ENCODE peak calls at places on chromosomes 12 and 14, in six cellular contexts. One of them, this sample, is unnamed.

GRCh38 chr12:68327896-68328295 is 4.3 kb downstream of the MDM1 start:
- DNase-seq in IMR-90: no peak
- DNase-seq in prostate gland: no peak
- DNase-seq in esophagus squamous epithelium: no peak
- DNase-seq in Peyer's patch: no peak
- DNase-seq in uterus: no peak
- DNase-seq in this sample: no peak

GRCh38 chr12:8722286-8722685 is 24.5 kb downstream of the RIMKLB start:
- DNase-seq in IMR-90: no peak
- DNase-seq in prostate gland: no peak
- DNase-seq in esophagus squamous epithelium: no peak
- DNase-seq in Peyer's patch: no peak
- DNase-seq in uterus: no peak
- DNase-seq in this sample: no peak

GRCh38 chr12:91637789-91638624 is 455.4 kb upstream of the DCN start:
- DNase-seq in IMR-90: no peak
- DNase-seq in prostate gland: no peak
- DNase-seq in esophagus squamous epithelium: no peak
- DNase-seq in Peyer's patch: no peak
- DNase-seq in uterus: no peak
- DNase-seq in this sample: no peak

GRCh38 chr14:77988096-77988870 is 181.9 kb upstream of the NRXN3 start:
- DNase-seq in IMR-90: no peak
- DNase-seq in prostate gland: no peak
- DNase-seq in esophagus squamous epithelium: no peak
- DNase-seq in Peyer's patch: no peak
- DNase-seq in uterus: no peak
- DNase-seq in this sample: no peak

GRCh38 chr14:72812292-72812851 is 81.5 kb downstream of the DPF3 start:
- DNase-seq in IMR-90: no peak
- DNase-seq in prostate gland: no peak
- DNase-seq in esophagus squamous epithelium: no peak
- DNase-seq in Peyer's patch: no peak
- DNase-seq in uterus: no peak
- DNase-seq in this sample: peak

GRCh38 chr12:124620606-124621295 is 53.3 kb upstream of the NCOR2 start:
- DNase-seq in IMR-90: peak
- DNase-seq in prostate gland: no peak
- DNase-seq in esophagus squamous epithelium: no peak
- DNase-seq in Peyer's patch: no peak
- DNase-seq in uterus: no peak
- DNase-seq in this sample: no peak

GRCh38 chr14:38078393-38078792 is 129.3 kb upstream of the SSTR1 start:
- DNase-seq in IMR-90: no peak
- DNase-seq in prostate gland: no peak
- DNase-seq in esophagus squamous epithelium: no peak
- DNase-seq in Peyer's patch: peak
- DNase-seq in uterus: peak
- DNase-seq in this sample: no peak

GRCh38 chr14:100807496-100807895 is 18.4 kb upstream of the MEG3 start:
- DNase-seq in IMR-90: no peak
- DNase-seq in prostate gland: no peak
- DNase-seq in esophagus squamous epithelium: no peak
- DNase-seq in Peyer's patch: no peak
- DNase-seq in uterus: no peak
- DNase-seq in this sample: no peak

GRCh38 chr14:87409401-87409800 is 583.6 kb downstream of the GALC start:
- DNase-seq in IMR-90: peak
- DNase-seq in prostate gland: no peak
- DNase-seq in esophagus squamous epithelium: no peak
- DNase-seq in Peyer's patch: no peak
- DNase-seq in uterus: no peak
- DNase-seq in this sample: no peak

GRCh38 chr12:122096591-122097149 is 18.1 kb downstream of the MLXIP start:
- DNase-seq in IMR-90: peak
- DNase-seq in prostate gland: no peak
- DNase-seq in esophagus squamous epithelium: no peak
- DNase-seq in Peyer's patch: no peak
- DNase-seq in uterus: no peak
- DNase-seq in this sample: no peak

GRCh38 chr12:122096014-122096413 is 17.5 kb downstream of the MLXIP start:
- DNase-seq in IMR-90: no peak
- DNase-seq in prostate gland: no peak
- DNase-seq in esophagus squamous epithelium: no peak
- DNase-seq in Peyer's patch: no peak
- DNase-seq in uterus: no peak
- DNase-seq in this sample: no peak

GRCh38 chr12:122093098-122093883 is 14.7 kb downstream of the MLXIP start:
- DNase-seq in IMR-90: no peak
- DNase-seq in prostate gland: no peak
- DNase-seq in esophagus squamous epithelium: no peak
- DNase-seq in Peyer's patch: no peak
- DNase-seq in uterus: no peak
- DNase-seq in this sample: no peak

GRCh38 chr12:122094261-122094734 is 15.7 kb downstream of the MLXIP start:
- DNase-seq in IMR-90: no peak
- DNase-seq in prostate gland: no peak
- DNase-seq in esophagus squamous epithelium: no peak
- DNase-seq in Peyer's patch: no peak
- DNase-seq in uterus: no peak
- DNase-seq in this sample: no peak

GRCh38 chr12:122094735-122095561 is 16.4 kb downstream of the MLXIP start:
- DNase-seq in IMR-90: peak
- DNase-seq in prostate gland: no peak
- DNase-seq in esophagus squamous epithelium: no peak
- DNase-seq in Peyer's patch: no peak
- DNase-seq in uterus: no peak
- DNase-seq in this sample: no peak
- TF ChIP-seq POLR2A in IMR-90: no peak
- TF ChIP-seq POLR2A in prostate gland: no peak
- TF ChIP-seq POLR2A in esophagus squamous epithelium: no peak
- TF ChIP-seq POLR2A in Peyer's patch: no peak
- TF ChIP-seq POLR2A in uterus: no peak
- TF ChIP-seq POLR2A in this sample: no peak

DNA sequence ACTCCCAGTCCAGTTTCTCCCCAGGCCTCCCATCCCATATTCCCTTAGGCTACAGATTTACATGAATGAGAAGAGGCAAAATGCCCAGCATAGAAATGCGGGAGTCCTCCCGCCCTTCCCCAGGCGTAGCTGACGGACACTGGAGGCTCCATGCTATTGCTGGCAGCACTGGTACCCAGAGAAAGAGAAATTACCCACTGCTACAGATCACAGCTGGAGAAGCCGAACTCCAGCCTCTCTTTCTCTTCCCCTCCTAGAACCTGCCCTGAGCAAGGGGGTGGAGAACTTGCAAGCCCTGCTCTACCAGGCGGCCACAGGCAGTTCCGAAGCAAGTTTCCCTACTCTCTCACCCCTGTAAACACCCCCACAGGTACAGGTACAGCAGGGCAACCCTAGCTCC is 3.6 kb downstream of the LTBR start:
- DNase-seq in IMR-90: no peak
- DNase-seq in prostate gland: peak
- DNase-seq in esophagus squamous epithelium: no peak
- DNase-seq in Peyer's patch: no peak
- DNase-seq in uterus: no peak
- DNase-seq in this sample: no peak
- H3K27ac ChIP-seq in IMR-90: no peak
- H3K27ac ChIP-seq in prostate gland: peak
- H3K27ac ChIP-seq in esophagus squamous epithelium: peak
- H3K27ac ChIP-seq in Peyer's patch: no peak
- H3K27ac ChIP-seq in uterus: no peak
- H3K27ac ChIP-seq in this sample: peak

DNA sequence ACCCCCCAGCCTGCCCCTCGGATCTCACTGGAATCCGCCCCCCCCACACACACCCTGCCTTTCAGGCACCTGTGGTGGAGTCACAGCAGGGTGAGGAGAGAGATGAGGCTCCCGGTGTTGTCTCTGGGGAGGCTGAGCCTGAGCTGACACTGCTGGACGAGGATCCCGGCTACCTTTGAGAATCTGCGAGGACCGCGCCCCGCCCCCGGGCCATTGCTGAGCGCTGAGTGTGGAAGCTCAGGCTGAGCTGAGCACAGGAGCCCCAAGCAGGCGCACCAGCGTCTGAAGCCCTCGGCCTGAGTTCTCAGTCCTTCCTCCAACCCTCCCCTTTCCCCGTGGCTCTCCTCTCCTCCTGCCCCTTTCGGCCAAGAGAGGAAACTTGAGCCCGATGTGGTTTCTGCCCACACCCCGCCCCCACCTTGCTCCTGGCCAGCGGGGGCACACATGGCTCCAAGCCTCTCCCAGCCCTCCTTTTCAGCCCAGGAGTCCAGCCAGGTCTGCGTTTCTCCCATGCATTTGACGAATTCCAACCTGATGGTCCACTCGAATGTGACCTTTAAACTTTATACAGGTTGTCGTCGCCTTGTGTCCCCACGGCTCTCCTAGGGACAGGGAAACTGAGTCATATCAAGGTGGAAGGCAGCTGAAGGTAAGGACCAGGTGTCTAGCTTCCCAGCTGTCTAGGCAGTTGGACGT is at the start of gene NFE2:
- DNase-seq in IMR-90: peak
- DNase-seq in prostate gland: peak
- DNase-seq in esophagus squamous epithelium: no peak
- DNase-seq in Peyer's patch: no peak
- DNase-seq in uterus: no peak
- DNase-seq in this sample: peak
- TF ChIP-seq POLR2A in IMR-90: no peak
- TF ChIP-seq POLR2A in prostate gland: no peak
- TF ChIP-seq POLR2A in esophagus squamous epithelium: no peak
- TF ChIP-seq POLR2A in Peyer's patch: no peak
- TF ChIP-seq POLR2A in uterus: no peak
- TF ChIP-seq POLR2A in this sample: no peak

DNA sequence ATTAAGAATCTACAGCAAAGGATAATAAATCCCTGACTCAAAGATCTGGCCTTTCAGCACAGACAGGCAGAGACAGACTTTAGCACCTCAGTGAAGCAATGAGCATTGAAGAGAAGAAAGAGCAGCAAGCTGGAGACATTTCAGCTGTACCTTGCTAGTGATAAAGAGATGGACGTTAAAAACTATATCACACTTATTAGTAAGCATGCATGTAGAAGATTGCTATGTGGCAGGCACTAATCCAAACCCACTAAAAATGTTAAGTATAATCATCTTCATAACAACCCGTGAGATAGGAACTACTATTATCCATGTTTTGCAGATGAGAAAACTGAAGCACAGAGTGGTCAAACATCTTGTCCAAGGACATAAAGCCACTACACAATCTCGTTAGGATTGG is 1538.3 kb upstream of the FLRT2 start:
- DNase-seq in IMR-90: peak
- DNase-seq in prostate gland: no peak
- DNase-seq in esophagus squamous epithelium: no peak
- DNase-seq in Peyer's patch: no peak
- DNase-seq in uterus: no peak
- DNase-seq in this sample: no peak
- H3K27ac ChIP-seq in IMR-90: no peak
- H3K27ac ChIP-seq in prostate gland: no peak
- H3K27ac ChIP-seq in esophagus squamous epithelium: no peak
- H3K27ac ChIP-seq in Peyer's patch: no peak
- H3K27ac ChIP-seq in uterus: no peak
- H3K27ac ChIP-seq in this sample: no peak

GRCh38 chr14:24095196-24096068 is 1.3 kb downstream of the PCK2 start:
- DNase-seq in IMR-90: peak
- DNase-seq in prostate gland: no peak
- DNase-seq in esophagus squamous epithelium: no peak
- DNase-seq in Peyer's patch: peak
- DNase-seq in uterus: peak
- DNase-seq in this sample: no peak
- TF ChIP-seq POLR2A in IMR-90: no peak
- TF ChIP-seq POLR2A in prostate gland: no peak
- TF ChIP-seq POLR2A in esophagus squamous epithelium: peak
- TF ChIP-seq POLR2A in Peyer's patch: peak
- TF ChIP-seq POLR2A in uterus: no peak
- TF ChIP-seq POLR2A in this sample: no peak

GRCh38 chr12:109153711-109154434 is 37.5 kb downstream of the ACACB start:
- DNase-seq in IMR-90: no peak
- DNase-seq in prostate gland: no peak
- DNase-seq in esophagus squamous epithelium: no peak
- DNase-seq in Peyer's patch: no peak
- DNase-seq in uterus: peak
- DNase-seq in this sample: no peak

GRCh38 chr12:109154485-109155438 is 38.4 kb downstream of the ACACB start:
- DNase-seq in IMR-90: peak
- DNase-seq in prostate gland: peak
- DNase-seq in esophagus squamous epithelium: peak
- DNase-seq in Peyer's patch: peak
- DNase-seq in uterus: peak
- DNase-seq in this sample: peak

GRCh38 chr12:109156586-109156985 is 40.2 kb downstream of the ACACB start:
- DNase-seq in IMR-90: no peak
- DNase-seq in prostate gland: no peak
- DNase-seq in esophagus squamous epithelium: no peak
- DNase-seq in Peyer's patch: no peak
- DNase-seq in uterus: no peak
- DNase-seq in this sample: no peak

GRCh38 chr12:109157986-109158385 is 41.6 kb downstream of the ACACB start:
- DNase-seq in IMR-90: no peak
- DNase-seq in prostate gland: no peak
- DNase-seq in esophagus squamous epithelium: no peak
- DNase-seq in Peyer's patch: no peak
- DNase-seq in uterus: no peak
- DNase-seq in this sample: no peak

GRCh38 chr12:109156036-109156435 is 39.6 kb downstream of the ACACB start:
- DNase-seq in IMR-90: no peak
- DNase-seq in prostate gland: no peak
- DNase-seq in esophagus squamous epithelium: no peak
- DNase-seq in Peyer's patch: no peak
- DNase-seq in uterus: no peak
- DNase-seq in this sample: no peak
- H3K27ac ChIP-seq in IMR-90: no peak
- H3K27ac ChIP-seq in prostate gland: no peak
- H3K27ac ChIP-seq in esophagus squamous epithelium: no peak
- H3K27ac ChIP-seq in Peyer's patch: no peak
- H3K27ac ChIP-seq in uterus: no peak
- H3K27ac ChIP-seq in this sample: no peak

GRCh38 chr12:6534158-6534913 is at the start of gene GAPDH:
- DNase-seq in IMR-90: peak
- DNase-seq in prostate gland: peak
- DNase-seq in esophagus squamous epithelium: peak
- DNase-seq in Peyer's patch: peak
- DNase-seq in uterus: peak
- DNase-seq in this sample: peak

GRCh38 chr12:6532051-6532926 is 2.0 kb upstream of the GAPDH start:
- DNase-seq in IMR-90: peak
- DNase-seq in prostate gland: no peak
- DNase-seq in esophagus squamous epithelium: no peak
- DNase-seq in Peyer's patch: peak
- DNase-seq in uterus: peak
- DNase-seq in this sample: no peak

GRCh38 chr12:6534914-6535696 is 788 bp downstream of the GAPDH start:
- DNase-seq in IMR-90: peak
- DNase-seq in prostate gland: peak
- DNase-seq in esophagus squamous epithelium: no peak
- DNase-seq in Peyer's patch: peak
- DNase-seq in uterus: peak
- DNase-seq in this sample: peak

GRCh38 chr12:6532927-6533652 is 1.2 kb upstream of the GAPDH start:
- DNase-seq in IMR-90: peak
- DNase-seq in prostate gland: peak
- DNase-seq in esophagus squamous epithelium: no peak
- DNase-seq in Peyer's patch: peak
- DNase-seq in uterus: peak
- DNase-seq in this sample: peak

GRCh38 chr12:6533653-6534157 is 612 bp upstream of the GAPDH start:
- DNase-seq in IMR-90: peak
- DNase-seq in prostate gland: peak
- DNase-seq in esophagus squamous epithelium: no peak
- DNase-seq in Peyer's patch: peak
- DNase-seq in uterus: peak
- DNase-seq in this sample: no peak
- TF ChIP-seq POLR2A in IMR-90: no peak
- TF ChIP-seq POLR2A in prostate gland: no peak
- TF ChIP-seq POLR2A in esophagus squamous epithelium: no peak
- TF ChIP-seq POLR2A in Peyer's patch: no peak
- TF ChIP-seq POLR2A in uterus: no peak
- TF ChIP-seq POLR2A in this sample: no peak

This sample was measured in breast epithelium.